ENCODE peak calls at places on chromosomes 16 and 17, in seven cellular contexts. G is tibial nerve, B is prostate gland, E is uterus, S is heart right ventricle, V is PC-9, O is cardiac muscle cell. I is an unnamed sample. For H3K4me1, the result is how much of the 10 kb centered on the place peaks cover.

GRCh38 chr16:84041881-84042280 is 714 bp downstream of the SLC38A8 start:
- DNase-seq in G (no peak), B (no peak), E (no peak), S (no peak), V (no peak), O (no peak), I (peak)

GRCh38 chr16:21524068-21524751 is 75.2 kb upstream of the METTL9 start:
- DNase-seq in G (no peak), B (no peak), E (no peak), S (no peak), V (peak), O (no peak), I (peak)

GRCh38 chr16:1154887-1155331 is 2.0 kb downstream of the CACNA1H start:
- DNase-seq in G (no peak), B (no peak), E (no peak), S (no peak), V (no peak), O (no peak), I (no peak)

GRCh38 chr16:6483634-6484033 is 849.0 kb upstream of the RBFOX1 start:
- DNase-seq in G (no peak), B (no peak), E (no peak), S (no peak), V (no peak), O (no peak), I (no peak)

GRCh38 chr17:29294580-29294900 is 592 bp upstream of the NUFIP2 start:
- DNase-seq in G (no peak), B (no peak), E (no peak), S (no peak), V (no peak), O (no peak), I (no peak)

GRCh38 chr16:89410794-89411309 is 79.5 kb downstream of the ANKRD11 start:
- DNase-seq in G (peak), B (peak), E (no peak), S (peak), V (no peak), O (peak), I (peak)

GRCh38 chr16:79601092-79601977 is 798 bp upstream of the MAF start:
- DNase-seq in G (no peak), B (peak), E (peak), S (peak), V (no peak), O (peak), I (peak)

GRCh38 chr16:24834459-24835335 is 11.1 kb upstream of the SLC5A11 start:
- DNase-seq in G (no peak), B (peak), E (no peak), S (no peak), V (no peak), O (peak), I (no peak)

GRCh38 chr16:75038036-75038959 is 39.5 kb downstream of the ZNRF1 start:
- DNase-seq in G (no peak), B (no peak), E (no peak), S (no peak), V (no peak), O (peak), I (no peak)

GRCh38 chr16:79391395-79391794 is 209.1 kb downstream of the MAF start:
- DNase-seq in G (no peak), B (no peak), E (no peak), S (no peak), V (no peak), O (no peak), I (no peak)

GRCh38 chr16:14310519-14310991 is 239.4 kb downstream of the MRTFB start:
- DNase-seq in G (no peak), B (no peak), E (no peak), S (no peak), V (peak), O (peak), I (no peak)

GRCh38 chr17:75822119-75822799 is 21.9 kb downstream of the UNC13D start:
- DNase-seq in G (no peak), B (peak), E (peak), S (no peak), V (no peak), O (no peak), I (no peak)

GRCh38 chr16:2093793-2094192 is 41.9 kb downstream of the PKD1 start:
- DNase-seq in G (no peak), B (no peak), E (no peak), S (no peak), V (no peak), O (no peak), I (no peak)

GRCh38 chr17:19249681-19250080 is 12.5 kb downstream of the EPN2 start:
- DNase-seq in G (no peak), B (no peak), E (peak), S (peak), V (no peak), O (peak), I (peak)

GRCh38 chr17:21004016-21004930 is 38.5 kb downstream of the USP22 start:
- DNase-seq in G (no peak), B (no peak), E (no peak), S (no peak), V (no peak), O (no peak), I (no peak)

GRCh38 chr17:73292031-73292531 is 19.7 kb downstream of the CDC42EP4 start:
- DNase-seq in G (no peak), B (no peak), E (no peak), S (peak), V (peak), O (peak), I (peak)

GRCh38 chr17:76997981-76998531 is 129.9 kb downstream of the MGAT5B start:
- DNase-seq in G (no peak), B (no peak), E (no peak), S (no peak), V (no peak), O (no peak), I (no peak)

GRCh38 chr16:27918755-27919154 is 144.8 kb downstream of the GSG1L start:
- DNase-seq in G (no peak), B (no peak), E (no peak), S (no peak), V (no peak), O (no peak), I (no peak)

GRCh38 chr16:2428051-2428786 is 1.0 kb upstream of the CCNF start:
- DNase-seq in G (peak), B (peak), E (peak), S (peak), V (no peak), O (peak), I (peak)

DNA sequence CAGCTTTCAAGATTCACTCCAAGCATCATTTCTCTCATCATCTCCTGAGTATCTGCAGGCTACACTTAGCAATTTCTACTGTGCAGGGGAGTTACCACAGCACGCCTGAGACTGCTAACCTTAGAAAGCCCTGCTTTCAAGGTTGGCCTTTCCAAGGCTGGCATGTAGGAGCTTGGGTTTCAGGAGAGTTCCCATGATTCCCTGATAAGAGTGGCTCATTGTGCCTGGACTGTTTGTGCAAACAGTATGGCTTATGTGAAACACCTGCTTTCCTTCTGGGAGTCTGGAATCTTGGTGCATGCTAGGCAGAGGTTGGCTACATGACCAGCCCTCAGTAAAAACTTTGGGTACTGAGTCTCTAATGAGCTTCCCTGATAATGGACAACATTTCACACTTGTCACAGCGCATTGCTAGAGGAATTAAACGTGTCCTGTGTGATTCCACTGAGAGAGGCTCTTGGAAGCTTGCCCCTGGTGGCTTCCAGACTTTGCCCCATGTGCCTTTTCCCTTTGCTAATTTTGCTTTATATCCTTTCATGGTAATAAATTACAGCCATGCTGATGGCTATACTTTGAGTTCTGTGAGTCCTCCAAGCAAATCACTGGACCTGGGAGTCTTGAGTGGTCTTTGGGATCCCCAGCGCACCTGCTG is 19.7 kb upstream of the RGS9 start:
- DNase-seq in G (no peak), B (no peak), E (no peak), S (no peak), V (no peak), O (no peak), I (no peak)
- H3K4me1 ChIP-seq in G (under half), B (under half), E (under half), S (under half), V (under half), O (under half), I (under half)

GRCh38 chr17:81911277-81911961 is at the start of gene PCYT2:
- DNase-seq in G (peak), B (peak), E (peak), S (peak), V (peak), O (peak), I (peak)
- TF ChIP-seq CTCF in G (no peak), B (no peak), E (no peak), S (no peak), V (no peak), O (no peak), I (no peak)

DNA sequence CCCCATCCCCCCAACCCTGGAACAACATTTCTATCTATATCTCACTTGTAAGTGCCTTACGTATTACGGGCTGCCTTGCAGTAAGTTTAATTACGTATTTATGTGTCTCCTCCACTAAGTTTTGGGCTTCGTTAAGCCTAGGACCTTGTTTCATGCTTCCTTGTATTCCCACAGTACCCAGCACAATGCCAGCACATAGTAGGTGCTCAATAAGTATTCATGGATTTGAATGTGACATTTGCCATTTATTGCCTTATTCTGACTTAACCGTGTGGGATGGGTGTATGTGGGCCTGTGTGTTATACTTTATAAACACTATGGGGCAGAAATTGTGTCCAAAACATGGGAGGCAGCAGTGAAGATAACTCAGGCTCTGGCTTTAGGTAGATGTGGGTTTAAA is 6.0 kb downstream of the COA3 start:
- DNase-seq in G (no peak), B (no peak), E (no peak), S (no peak), V (no peak), O (no peak), I (no peak)
- H3K4me1 ChIP-seq in G (under half), B (under half), E (under half), S (under half), V (under half), O (under half), I (under half)

DNA sequence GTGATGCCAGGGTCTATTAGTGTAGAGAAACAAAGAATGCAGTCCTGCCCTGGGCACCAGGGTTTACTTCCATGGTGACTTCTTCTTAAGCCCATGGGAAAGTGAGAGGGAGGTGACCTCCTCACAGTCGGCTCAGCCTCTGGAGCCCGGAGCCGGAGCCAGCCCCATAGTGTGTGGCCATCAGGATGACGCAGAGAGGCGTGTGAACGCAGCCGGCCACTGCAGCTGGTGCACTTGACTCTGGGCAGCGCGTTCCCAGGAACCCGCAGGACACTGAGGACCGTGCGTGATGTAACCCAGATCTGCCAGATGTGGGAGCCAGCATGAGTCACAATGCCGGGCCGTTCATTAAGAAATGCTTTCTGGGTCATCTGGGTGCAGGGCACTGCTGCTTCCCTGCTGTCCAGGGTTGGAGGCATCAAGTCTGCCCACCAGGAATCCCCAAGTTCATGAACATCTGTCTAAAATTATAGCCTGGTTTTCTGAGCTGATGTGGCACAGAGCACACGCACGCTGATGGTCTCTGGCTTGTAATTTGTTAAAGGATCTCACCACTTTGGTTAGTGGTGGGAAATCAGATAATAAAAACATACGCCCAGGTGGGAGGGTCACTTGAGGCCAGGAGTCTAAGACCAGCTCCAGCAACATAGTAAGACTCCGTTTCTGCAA is 114.1 kb downstream of the PITPNC1 start:
- DNase-seq in G (peak), B (peak), E (peak), S (peak), V (peak), O (peak), I (peak)
- TF ChIP-seq CTCF in G (no peak), B (no peak), E (no peak), S (no peak), V (no peak), O (no peak), I (no peak)

GRCh38 chr17:49779730-49780220 is 8.7 kb upstream of the KAT7 start:
- DNase-seq in G (no peak), B (no peak), E (no peak), S (peak), V (peak), O (peak), I (peak)
- H3K4me1 ChIP-seq in G (half or more), B (under half), E (under half), S (under half), V (under half), O (under half), I (half or more)

GRCh38 chr17:42310281-42311156 is 22.2 kb downstream of the STAT5A start:
- DNase-seq in G (no peak), B (no peak), E (peak), S (no peak), V (no peak), O (no peak), I (no peak)
- TF ChIP-seq CTCF in G (no peak), B (no peak), E (no peak), S (no peak), V (no peak), O (peak), I (no peak)

GRCh38 chr17:78995761-78996451 is 13.7 kb downstream of the CANT1 start:
- DNase-seq in G (no peak), B (peak), E (no peak), S (no peak), V (peak), O (no peak), I (no peak)
- H3K4me1 ChIP-seq in G (under half), B (under half), E (under half), S (under half), V (under half), O (under half), I (under half)

I was measured in heart left ventricle.